ENCODE peak calls at places on chromosomes 5 and 9, in four cellular contexts. One of them, this sample, is unnamed.

GRCh38 chr9:106892632-106893031 is 29.7 kb downstream of the ZNF462 start:
- DNase-seq in T1000: peak; percentile 91
- DNase-seq in pons: no peak
- DNase-seq in hypothalamus: no peak
- DNase-seq in this sample: peak; percentile 73

GRCh38 chr9:126783958-126784357 is 20.9 kb upstream of the ZBTB43 start:
- DNase-seq in T1000: no peak
- DNase-seq in pons: no peak
- DNase-seq in hypothalamus: no peak
- DNase-seq in this sample: no peak

GRCh38 chr9:19290103-19290502 is 59.6 kb downstream of the DENND4C start:
- DNase-seq in T1000: no peak
- DNase-seq in pons: no peak
- DNase-seq in hypothalamus: no peak
- DNase-seq in this sample: no peak

GRCh38 chr5:124692324-124692723 is 54.1 kb downstream of the ZNF608 start:
- DNase-seq in T1000: no peak
- DNase-seq in pons: no peak
- DNase-seq in hypothalamus: no peak
- DNase-seq in this sample: no peak

GRCh38 chr5:132437604-132438275 is 52.8 kb downstream of the IRF1 start:
- DNase-seq in T1000: peak; percentile 54
- DNase-seq in pons: no peak
- DNase-seq in hypothalamus: peak; percentile 19
- DNase-seq in this sample: peak; percentile 79

GRCh38 chr5:140253985-140254384 is 48.9 kb downstream of the PFDN1 start:
- DNase-seq in T1000: no peak
- DNase-seq in pons: no peak
- DNase-seq in hypothalamus: no peak
- DNase-seq in this sample: no peak

GRCh38 chr5:77409870-77410621 is 82.1 kb downstream of the WDR41 start:
- DNase-seq in T1000: no peak
- DNase-seq in pons: no peak
- DNase-seq in hypothalamus: no peak
- DNase-seq in this sample: no peak

GRCh38 chr5:172740483-172741205 is 30.4 kb downstream of the DUSP1 start:
- DNase-seq in T1000: peak; percentile 84
- DNase-seq in pons: no peak
- DNase-seq in hypothalamus: no peak
- DNase-seq in this sample: peak; percentile 90

GRCh38 chr5:32339198-32339597 is 26.5 kb upstream of the MTMR12 start:
- DNase-seq in T1000: no peak
- DNase-seq in pons: no peak
- DNase-seq in hypothalamus: no peak
- DNase-seq in this sample: no peak

GRCh38 chr9:24590432-24590831 is 44.7 kb upstream of the IZUMO3 start:
- DNase-seq in T1000: no peak
- DNase-seq in pons: no peak
- DNase-seq in hypothalamus: no peak
- DNase-seq in this sample: no peak

GRCh38 chr5:82777106-82777505 is 300.1 kb downstream of the TMEM167A start:
- DNase-seq in T1000: no peak
- DNase-seq in pons: no peak
- DNase-seq in hypothalamus: no peak
- DNase-seq in this sample: no peak

GRCh38 chr9:79026311-79026710 is 545.5 kb upstream of the TLE4 start:
- DNase-seq in T1000: no peak
- DNase-seq in pons: no peak
- DNase-seq in hypothalamus: no peak
- DNase-seq in this sample: no peak

GRCh38 chr9:77647659-77648457 is at the start of gene GNA14:
- DNase-seq in T1000: no peak
- DNase-seq in pons: no peak
- DNase-seq in hypothalamus: no peak
- DNase-seq in this sample: no peak

GRCh38 chr9:2657427-2657826 is 35.8 kb downstream of the VLDLR start:
- DNase-seq in T1000: no peak
- DNase-seq in pons: no peak
- DNase-seq in hypothalamus: no peak
- DNase-seq in this sample: no peak

GRCh38 chr9:88781500-88782391 is 209.5 kb upstream of the S1PR3 start:
- DNase-seq in T1000: no peak
- DNase-seq in pons: no peak
- DNase-seq in hypothalamus: no peak
- DNase-seq in this sample: no peak

GRCh38 chr5:68047035-68047434 is 168.5 kb upstream of the PIK3R1 start:
- DNase-seq in T1000: no peak
- DNase-seq in pons: no peak
- DNase-seq in hypothalamus: no peak
- DNase-seq in this sample: peak; percentile 43

GRCh38 chr9:130073373-130073772 is 19.7 kb downstream of the GPR107 start:
- DNase-seq in T1000: no peak
- DNase-seq in pons: no peak
- DNase-seq in hypothalamus: no peak
- DNase-seq in this sample: no peak

GRCh38 chr5:134026521-134027202 is 21.9 kb upstream of the VDAC1 start:
- DNase-seq in T1000: no peak
- DNase-seq in pons: no peak
- DNase-seq in hypothalamus: no peak
- DNase-seq in this sample: peak; percentile 19

GRCh38 chr5:61765471-61765870 is 433.4 kb downstream of the ZSWIM6 start:
- DNase-seq in T1000: no peak
- DNase-seq in pons: no peak
- DNase-seq in hypothalamus: no peak
- DNase-seq in this sample: no peak

GRCh38 chr9:106927916-106928315 is 65.0 kb downstream of the ZNF462 start:
- DNase-seq in T1000: no peak
- DNase-seq in pons: no peak
- DNase-seq in hypothalamus: no peak
- DNase-seq in this sample: no peak

GRCh38 chr9:6501526-6502210 is 88.7 kb downstream of the UHRF2 start:
- DNase-seq in T1000: no peak
- DNase-seq in pons: no peak
- DNase-seq in hypothalamus: no peak
- DNase-seq in this sample: no peak

GRCh38 chr9:124012368-124013262 is 1.0 kb downstream of the LHX2 start:
- DNase-seq in T1000: peak; percentile 28
- DNase-seq in pons: no peak
- DNase-seq in hypothalamus: no peak
- DNase-seq in this sample: no peak

GRCh38 chr5:8429778-8430758 is 561.1 kb downstream of the MTRR start:
- DNase-seq in T1000: no peak
- DNase-seq in pons: no peak
- DNase-seq in hypothalamus: no peak
- DNase-seq in this sample: no peak

GRCh38 chr9:136260936-136261472 is 15.4 kb upstream of the QSOX2 start:
- DNase-seq in T1000: no peak
- DNase-seq in pons: no peak
- DNase-seq in hypothalamus: no peak
- DNase-seq in this sample: no peak

GRCh38 chr5:162473051-162473714 is 405.6 kb downstream of the GABRG2 start:
- DNase-seq in T1000: no peak
- DNase-seq in pons: peak; percentile 7
- DNase-seq in hypothalamus: no peak
- DNase-seq in this sample: no peak

GRCh38 chr5:149265559-149265958 is 6.1 kb upstream of the AFAP1L1 start:
- DNase-seq in T1000: no peak
- DNase-seq in pons: peak; percentile 48
- DNase-seq in hypothalamus: no peak
- DNase-seq in this sample: peak; percentile 15

GRCh38 chr5:107088907-107089306 is 581.8 kb downstream of the EFNA5 start:
- DNase-seq in T1000: no peak
- DNase-seq in pons: no peak
- DNase-seq in hypothalamus: no peak
- DNase-seq in this sample: no peak

GRCh38 chr5:73288803-73289720 is 116.1 kb downstream of the TMEM174 start:
- DNase-seq in T1000: no peak
- DNase-seq in pons: no peak
- DNase-seq in hypothalamus: no peak
- DNase-seq in this sample: no peak

GRCh38 chr5:178071108-178071507 is 42.2 kb upstream of the N4BP3 start:
- DNase-seq in T1000: no peak
- DNase-seq in pons: no peak
- DNase-seq in hypothalamus: no peak
- DNase-seq in this sample: no peak

GRCh38 chr9:134601764-134602163 is 39.8 kb upstream of the COL5A1 start:
- DNase-seq in T1000: no peak
- DNase-seq in pons: no peak
- DNase-seq in hypothalamus: no peak
- DNase-seq in this sample: no peak

GRCh38 chr9:137000177-137000930 is 4.0 kb upstream of the CLIC3 start:
- DNase-seq in T1000: no peak
- DNase-seq in pons: no peak
- DNase-seq in hypothalamus: no peak
- DNase-seq in this sample: no peak

GRCh38 chr5:23072179-23072578 is 219.0 kb upstream of the CDH12 start:
- DNase-seq in T1000: no peak
- DNase-seq in pons: no peak
- DNase-seq in hypothalamus: no peak
- DNase-seq in this sample: no peak

GRCh38 chr5:107812570-107813141 is 141.9 kb upstream of the EFNA5 start:
- DNase-seq in T1000: no peak
- DNase-seq in pons: peak; percentile 4
- DNase-seq in hypothalamus: no peak
- DNase-seq in this sample: no peak

GRCh38 chr5:176533894-176534611 is 3.1 kb downstream of the RNF44 start:
- DNase-seq in T1000: no peak
- DNase-seq in pons: peak; percentile 33
- DNase-seq in hypothalamus: no peak
- DNase-seq in this sample: no peak

GRCh38 chr5:157258450-157258849 is 7.5 kb upstream of the CYFIP2 start:
- DNase-seq in T1000: no peak
- DNase-seq in pons: no peak
- DNase-seq in hypothalamus: no peak
- DNase-seq in this sample: no peak

GRCh38 chr5:108642170-108642906 is 105.4 kb upstream of the FER start:
- DNase-seq in T1000: peak; percentile 36
- DNase-seq in pons: peak; percentile 75
- DNase-seq in hypothalamus: peak; percentile 14
- DNase-seq in this sample: peak; percentile 35

GRCh38 chr9:2106666-2107065 is 91.5 kb downstream of the SMARCA2 start:
- DNase-seq in T1000: no peak
- DNase-seq in pons: no peak
- DNase-seq in hypothalamus: no peak
- DNase-seq in this sample: no peak

GRCh38 chr9:70535546-70536323 is 121.3 kb upstream of the KLF9 start:
- DNase-seq in T1000: no peak
- DNase-seq in pons: no peak
- DNase-seq in hypothalamus: no peak
- DNase-seq in this sample: no peak

GRCh38 chr9:137174722-137175293 is 3.0 kb upstream of the TMEM210 start:
- DNase-seq in T1000: no peak
- DNase-seq in pons: no peak
- DNase-seq in hypothalamus: no peak
- DNase-seq in this sample: no peak